ENCODE peak calls at places on chromosomes 6 and 20, in seven cellular contexts. U is GM12878, M is H1, G is K562, V is HepG2, J is SK-N-SH, F is GM12891. B is an unnamed sample.

GRCh38 chr6:2376429-2377355 is 131.3 kb upstream of the GMDS start:
- DNase-seq in V (no peak), G (no peak), U (no peak), J (no peak), M (no peak), F (no peak), B (no peak)

GRCh38 chr6:71478834-71479541 is 190.4 kb downstream of the OGFRL1 start:
- DNase-seq in U (no peak), V (no peak), F (no peak), G (no peak), J (no peak), M (no peak), B (no peak)

GRCh38 chr6:46134216-46134615 is 4.4 kb downstream of the ENPP4 start:
- DNase-seq in M (no peak), J (no peak), V (no peak), F (no peak), G (no peak), U (no peak), B (no peak)

GRCh38 chr20:64108731-64109389 is 1.5 kb upstream of the NPBWR2 start:
- DNase-seq in J (no peak), F (no peak), U (no peak), G (no peak), V (no peak), M (no peak), B (no peak)

GRCh38 chr6:101290346-101290745 is 103.2 kb upstream of the GRIK2 start:
- DNase-seq in J (no peak), V (no peak), F (no peak), M (no peak), U (no peak), G (no peak), B (no peak)

GRCh38 chr6:51494342-51494741 is 593.1 kb downstream of the PKHD1 start:
- DNase-seq in V (no peak), U (no peak), F (no peak), G (no peak), M (no peak), J (no peak), B (no peak)

GRCh38 chr20:9590189-9590588 is 75.8 kb downstream of the LAMP5 start:
- DNase-seq in U (no peak), V (no peak), G (no peak), J (no peak), F (no peak), M (no peak), B (no peak)

GRCh38 chr6:166933396-166933795 is 23.0 kb downstream of the RNASET2 start:
- DNase-seq in J (no peak), G (no peak), V (no peak), U (no peak), M (no peak), F (no peak), B (no peak)

GRCh38 chr6:127710668-127711067 is 133.7 kb downstream of the C6orf58 start:
- DNase-seq in G (no peak), V (no peak), F (no peak), U (no peak), M (no peak), J (no peak), B (no peak)

GRCh38 chr20:63183422-63184146 is 32.3 kb downstream of the YTHDF1 start:
- DNase-seq in J (peak; percentile 76), M (no peak), G (peak; percentile 65), U (no peak), V (peak; percentile 55), F (peak; percentile 75), B (peak; percentile 67)

GRCh38 chr20:14644698-14645097 is 307.3 kb upstream of the FLRT3 start:
- DNase-seq in G (no peak), U (no peak), V (no peak), M (no peak), J (no peak), F (no peak), B (no peak)

GRCh38 chr20:59725476-59726119 is 121.3 kb downstream of the PHACTR3 start:
- DNase-seq in J (no peak), U (no peak), M (no peak), G (no peak), V (no peak), F (no peak), B (no peak)

GRCh38 chr6:116365743-116366142 is 5.0 kb upstream of the DSE start:
- DNase-seq in U (no peak), G (no peak), J (no peak), F (no peak), V (no peak), M (no peak), B (no peak)

GRCh38 chr6:159533568-159533967 is 159.5 kb downstream of the SOD2 start:
- DNase-seq in V (no peak), U (no peak), F (no peak), J (no peak), G (no peak), M (no peak), B (no peak)

GRCh38 chr6:131784561-131784960 is 23.3 kb upstream of the ENPP1 start:
- DNase-seq in F (no peak), J (no peak), V (no peak), M (no peak), U (no peak), G (no peak), B (no peak)

GRCh38 chr20:32326507-32326851 is 31.7 kb upstream of the ASXL1 start:
- DNase-seq in G (no peak), M (no peak), J (no peak), U (no peak), V (peak; percentile 96), F (no peak), B (no peak)

GRCh38 chr20:51931321-51931720 is 129.0 kb upstream of the SALL4 start:
- DNase-seq in V (peak; percentile 30), U (no peak), J (no peak), G (no peak), M (no peak), F (no peak), B (no peak)

GRCh38 chr20:46277602-46278001 is 30.7 kb downstream of the CDH22 start:
- DNase-seq in G (peak; percentile 66), U (no peak), J (no peak), M (no peak), V (no peak), F (no peak), B (no peak)

GRCh38 chr20:17959257-17959627 is 9.4 kb downstream of the SNX5 start:
- DNase-seq in M (no peak), V (no peak), U (no peak), F (no peak), J (no peak), G (no peak), B (no peak)

GRCh38 chr6:110414669-110415296 is 592 bp downstream of the DDO start:
- DNase-seq in F (no peak), U (no peak), M (no peak), G (no peak), V (no peak), J (no peak), B (no peak)

GRCh38 chr6:110419028-110419739 is 3.8 kb upstream of the DDO start:
- DNase-seq in M (no peak), G (no peak), V (peak; percentile 77), U (no peak), F (no peak), J (no peak), B (no peak)

GRCh38 chr6:110412258-110412839 is 3.0 kb downstream of the DDO start:
- DNase-seq in V (no peak), J (no peak), U (no peak), G (no peak), M (no peak), F (no peak), B (no peak)

GRCh38 chr6:110410534-110410933 is 4.8 kb downstream of the DDO start:
- DNase-seq in F (no peak), M (no peak), G (no peak), J (no peak), V (no peak), U (no peak), B (no peak)

DNA sequence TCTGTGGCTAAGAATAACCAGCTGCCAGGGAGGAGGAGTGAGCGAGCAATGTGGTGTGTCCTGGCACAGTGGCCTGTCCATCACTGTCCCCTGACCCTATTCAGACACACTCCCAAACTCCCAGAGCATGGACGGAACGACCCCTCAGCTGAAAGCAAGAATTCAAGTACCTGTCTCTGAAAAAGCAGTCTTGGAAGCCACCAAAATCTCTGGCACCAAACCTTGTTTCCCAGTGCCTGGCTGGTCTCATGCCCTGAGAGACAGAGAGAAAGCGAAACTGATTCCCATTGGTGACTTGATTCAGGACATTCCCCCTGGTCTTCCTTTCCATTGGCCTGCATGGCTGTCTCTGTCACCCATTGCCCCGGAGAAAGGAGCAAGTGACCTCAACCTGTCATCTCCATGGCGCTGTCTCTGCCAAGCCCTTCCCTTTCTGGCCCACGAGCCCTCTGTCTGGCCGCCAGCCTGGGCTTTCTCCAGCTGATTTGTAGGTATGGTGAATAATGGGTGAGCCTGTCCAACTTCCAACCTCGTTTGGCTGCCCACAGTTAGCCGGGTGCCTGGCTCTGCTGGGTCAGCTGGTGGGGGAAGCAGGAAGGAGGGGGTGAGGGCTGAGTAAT is at the start of gene DDO:
- DNase-seq in J (no peak), G (peak; percentile 15), U (no peak), V (peak; percentile 86), F (no peak), M (no peak), B (no peak)
- TF ChIP-seq TAF1 in J (no peak), G (no peak), U (no peak), V (peak; percentile 6), F (no peak), M (no peak), B (no peak)

GRCh38 chr6:154039231-154039842 is at the start of gene OPRM1:
- DNase-seq in F (no peak), U (no peak), V (no peak), G (peak; percentile 13), M (peak; percentile 73), J (peak; percentile 68), B (peak; percentile 5)
- TF ChIP-seq TAF1 in F (no peak), U (no peak), V (no peak), G (no peak), M (no peak), J (no peak), B (no peak)

GRCh38 chr6:169826697-169827096 is 75.3 kb downstream of the ERMARD start:
- DNase-seq in U (no peak), G (no peak), F (no peak), J (no peak), V (no peak), M (no peak), B (no peak)
- TF ChIP-seq TAF1 in U (no peak), G (no peak), F (no peak), J (no peak), V (no peak), M (no peak), B (no peak)

GRCh38 chr6:17583811-17584210 is 16.3 kb upstream of the FAM8A1 start:
- DNase-seq in F (no peak), U (no peak), G (no peak), V (no peak), J (no peak), M (no peak), B (no peak)

GRCh38 chr6:17585766-17586502 is 14.2 kb upstream of the FAM8A1 start:
- DNase-seq in F (no peak), U (no peak), G (no peak), J (no peak), M (no peak), V (peak; percentile 59), B (no peak)

GRCh38 chr6:17577059-17577458 is 23.0 kb upstream of the FAM8A1 start:
- DNase-seq in F (no peak), V (no peak), M (no peak), U (no peak), J (no peak), G (no peak), B (no peak)

GRCh38 chr6:17584241-17584803 is 15.8 kb upstream of the FAM8A1 start:
- DNase-seq in J (peak; percentile 69), M (no peak), F (peak; percentile 39), V (peak; percentile 67), U (no peak), G (peak; percentile 62), B (no peak)

GRCh38 chr6:17580518-17581048 is 19.5 kb upstream of the FAM8A1 start:
- DNase-seq in V (no peak), J (peak; percentile 64), M (no peak), F (no peak), U (no peak), G (no peak), B (no peak)
- TF ChIP-seq TAF1 in V (no peak), J (peak; percentile 18), M (peak; percentile 52), F (no peak), U (no peak), G (no peak), B (no peak)